ENCODE peak calls at places on chromosomes 7 and 10, in ten cellular contexts. One of them, this sample, is unnamed.

GRCh38 chr7:47691974-47692373 is 110.1 kb upstream of the TNS3 start:
- DNase-seq in chondrocyte: no peak
- DNase-seq in AG04450: no peak
- DNase-seq in uterus: no peak
- DNase-seq in BE2C: no peak
- DNase-seq in HCT116: no peak
- DNase-seq in heart right ventricle: no peak
- DNase-seq in coronary artery: no peak
- DNase-seq in astrocyte of the spinal cord: no peak
- DNase-seq in cardiac fibroblast: no peak
- DNase-seq in this sample: no peak

GRCh38 chr10:12238821-12239220 is 42.8 kb downstream of the CDC123 start:
- DNase-seq in coronary artery: no peak
- DNase-seq in astrocyte of the spinal cord: no peak
- DNase-seq in BE2C: no peak
- DNase-seq in cardiac fibroblast: no peak
- DNase-seq in AG04450: no peak
- DNase-seq in chondrocyte: no peak
- DNase-seq in HCT116: no peak
- DNase-seq in uterus: no peak
- DNase-seq in heart right ventricle: no peak
- DNase-seq in this sample: no peak

GRCh38 chr10:62626817-62627216 is 177.7 kb upstream of the ADO start:
- DNase-seq in chondrocyte: no peak
- DNase-seq in HCT116: no peak
- DNase-seq in astrocyte of the spinal cord: peak; percentile 21
- DNase-seq in BE2C: no peak
- DNase-seq in cardiac fibroblast: peak; percentile 56
- DNase-seq in AG04450: no peak
- DNase-seq in heart right ventricle: no peak
- DNase-seq in uterus: no peak
- DNase-seq in coronary artery: no peak
- DNase-seq in this sample: no peak

GRCh38 chr7:147279951-147280350 is 1163.3 kb downstream of the CNTNAP2 start:
- DNase-seq in astrocyte of the spinal cord: no peak
- DNase-seq in coronary artery: no peak
- DNase-seq in HCT116: no peak
- DNase-seq in heart right ventricle: no peak
- DNase-seq in AG04450: no peak
- DNase-seq in chondrocyte: no peak
- DNase-seq in uterus: no peak
- DNase-seq in cardiac fibroblast: no peak
- DNase-seq in BE2C: no peak
- DNase-seq in this sample: no peak

GRCh38 chr10:48247680-48248079 is 26.8 kb downstream of the FRMPD2 start:
- DNase-seq in uterus: no peak
- DNase-seq in chondrocyte: no peak
- DNase-seq in HCT116: no peak
- DNase-seq in BE2C: no peak
- DNase-seq in astrocyte of the spinal cord: no peak
- DNase-seq in AG04450: no peak
- DNase-seq in cardiac fibroblast: no peak
- DNase-seq in heart right ventricle: no peak
- DNase-seq in coronary artery: peak; percentile 26
- DNase-seq in this sample: no peak

GRCh38 chr7:87119581-87119980 is 32.7 kb upstream of the DMTF1 start:
- DNase-seq in HCT116: no peak
- DNase-seq in AG04450: no peak
- DNase-seq in uterus: no peak
- DNase-seq in BE2C: no peak
- DNase-seq in heart right ventricle: no peak
- DNase-seq in coronary artery: no peak
- DNase-seq in astrocyte of the spinal cord: no peak
- DNase-seq in chondrocyte: no peak
- DNase-seq in cardiac fibroblast: no peak
- DNase-seq in this sample: no peak

GRCh38 chr7:38659931-38660330 is 28.8 kb upstream of the AMPH start:
- DNase-seq in heart right ventricle: no peak
- DNase-seq in astrocyte of the spinal cord: no peak
- DNase-seq in cardiac fibroblast: no peak
- DNase-seq in coronary artery: no peak
- DNase-seq in AG04450: no peak
- DNase-seq in chondrocyte: no peak
- DNase-seq in BE2C: no peak
- DNase-seq in uterus: no peak
- DNase-seq in HCT116: no peak
- DNase-seq in this sample: no peak

GRCh38 chr7:27933691-27934565 is 194.0 kb downstream of the TAX1BP1 start:
- DNase-seq in astrocyte of the spinal cord: peak; percentile 91
- DNase-seq in chondrocyte: no peak
- DNase-seq in HCT116: no peak
- DNase-seq in uterus: no peak
- DNase-seq in coronary artery: no peak
- DNase-seq in cardiac fibroblast: peak; percentile 21
- DNase-seq in BE2C: no peak
- DNase-seq in AG04450: no peak
- DNase-seq in heart right ventricle: no peak
- DNase-seq in this sample: no peak

GRCh38 chr7:155254018-155254417 is 43.7 kb upstream of the INSIG1 start:
- DNase-seq in heart right ventricle: no peak
- DNase-seq in astrocyte of the spinal cord: no peak
- DNase-seq in coronary artery: no peak
- DNase-seq in uterus: no peak
- DNase-seq in cardiac fibroblast: no peak
- DNase-seq in BE2C: no peak
- DNase-seq in AG04450: no peak
- DNase-seq in HCT116: no peak
- DNase-seq in chondrocyte: no peak
- DNase-seq in this sample: no peak

GRCh38 chr10:78919111-78919966 is 149.4 kb upstream of the ZMIZ1 start:
- DNase-seq in heart right ventricle: no peak
- DNase-seq in cardiac fibroblast: no peak
- DNase-seq in uterus: no peak
- DNase-seq in HCT116: no peak
- DNase-seq in chondrocyte: no peak
- DNase-seq in astrocyte of the spinal cord: no peak
- DNase-seq in BE2C: no peak
- DNase-seq in coronary artery: no peak
- DNase-seq in AG04450: no peak
- DNase-seq in this sample: no peak

GRCh38 chr10:121683803-121684202 is 85.6 kb upstream of the FGFR2 start:
- DNase-seq in astrocyte of the spinal cord: no peak
- DNase-seq in heart right ventricle: no peak
- DNase-seq in uterus: no peak
- DNase-seq in chondrocyte: no peak
- DNase-seq in coronary artery: no peak
- DNase-seq in BE2C: peak; percentile 42
- DNase-seq in cardiac fibroblast: no peak
- DNase-seq in AG04450: no peak
- DNase-seq in HCT116: no peak
- DNase-seq in this sample: no peak

DNA sequence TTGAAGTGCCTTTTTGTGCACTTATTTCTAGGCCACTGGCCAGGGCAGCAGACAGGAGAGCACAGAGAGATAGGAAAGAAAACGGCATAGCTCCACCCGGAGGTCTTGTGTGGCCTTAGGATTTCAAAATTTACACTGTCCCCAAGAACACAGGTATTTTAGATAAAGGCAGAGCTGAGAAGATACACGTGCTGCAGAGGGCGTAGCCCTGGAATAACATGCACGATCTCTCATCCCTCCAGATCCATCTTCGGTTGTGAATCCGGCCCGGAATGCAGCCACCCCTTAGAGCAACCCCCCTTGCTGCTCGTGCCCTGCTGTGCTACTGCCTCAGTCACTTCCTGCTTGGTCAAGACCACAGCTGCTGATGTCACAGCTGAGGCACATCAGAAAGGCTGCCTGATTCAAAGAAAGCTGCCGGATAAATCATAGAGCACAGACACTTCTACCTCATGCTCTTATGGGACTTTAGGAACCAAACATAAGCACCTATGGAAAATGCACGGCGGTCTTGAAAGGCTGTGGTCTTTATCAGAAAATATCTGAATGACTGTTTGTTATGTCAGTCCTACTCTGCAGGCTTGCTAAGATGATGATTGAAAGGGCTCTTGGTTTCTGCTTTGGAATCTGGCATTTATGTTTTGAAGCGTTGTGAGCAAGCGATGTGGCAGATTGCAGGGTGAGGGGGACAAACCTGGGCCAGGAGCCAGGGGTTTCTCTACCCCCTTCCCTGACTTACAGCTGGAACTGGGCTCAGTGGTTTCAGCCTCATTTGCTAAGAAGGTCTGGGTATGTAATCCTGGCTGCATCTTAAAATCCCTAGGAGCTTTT is 152.0 kb downstream of the SVIL start:
- DNase-seq in AG04450: no peak
- DNase-seq in cardiac fibroblast: peak; percentile 75
- DNase-seq in uterus: no peak
- DNase-seq in astrocyte of the spinal cord: peak; percentile 87
- DNase-seq in BE2C: no peak
- DNase-seq in chondrocyte: no peak
- DNase-seq in coronary artery: no peak
- DNase-seq in heart right ventricle: no peak
- DNase-seq in HCT116: no peak
- DNase-seq in this sample: no peak
- TF ChIP-seq CTCF in AG04450: no peak
- TF ChIP-seq CTCF in cardiac fibroblast: no peak
- TF ChIP-seq CTCF in uterus: no peak
- TF ChIP-seq CTCF in astrocyte of the spinal cord: no peak
- TF ChIP-seq CTCF in BE2C: peak; percentile 19
- TF ChIP-seq CTCF in chondrocyte: peak; percentile 50
- TF ChIP-seq CTCF in coronary artery: no peak
- TF ChIP-seq CTCF in heart right ventricle: no peak
- TF ChIP-seq CTCF in HCT116: no peak
- TF ChIP-seq CTCF in this sample: no peak

GRCh38 chr10:93921338-93921737 is 27.6 kb downstream of the SLC35G1 start:
- DNase-seq in uterus: no peak
- DNase-seq in AG04450: no peak
- DNase-seq in chondrocyte: no peak
- DNase-seq in coronary artery: no peak
- DNase-seq in BE2C: peak; percentile 36
- DNase-seq in astrocyte of the spinal cord: no peak
- DNase-seq in HCT116: no peak
- DNase-seq in heart right ventricle: no peak
- DNase-seq in cardiac fibroblast: peak; percentile 4
- DNase-seq in this sample: peak; percentile 11
- TF ChIP-seq CTCF in uterus: no peak
- TF ChIP-seq CTCF in AG04450: peak; percentile 9
- TF ChIP-seq CTCF in chondrocyte: peak; percentile 67
- TF ChIP-seq CTCF in coronary artery: no peak
- TF ChIP-seq CTCF in BE2C: peak; percentile 55
- TF ChIP-seq CTCF in astrocyte of the spinal cord: peak; percentile 39
- TF ChIP-seq CTCF in HCT116: peak; percentile 63
- TF ChIP-seq CTCF in heart right ventricle: peak; percentile 23
- TF ChIP-seq CTCF in cardiac fibroblast: peak; percentile 31
- TF ChIP-seq CTCF in this sample: no peak

DNA sequence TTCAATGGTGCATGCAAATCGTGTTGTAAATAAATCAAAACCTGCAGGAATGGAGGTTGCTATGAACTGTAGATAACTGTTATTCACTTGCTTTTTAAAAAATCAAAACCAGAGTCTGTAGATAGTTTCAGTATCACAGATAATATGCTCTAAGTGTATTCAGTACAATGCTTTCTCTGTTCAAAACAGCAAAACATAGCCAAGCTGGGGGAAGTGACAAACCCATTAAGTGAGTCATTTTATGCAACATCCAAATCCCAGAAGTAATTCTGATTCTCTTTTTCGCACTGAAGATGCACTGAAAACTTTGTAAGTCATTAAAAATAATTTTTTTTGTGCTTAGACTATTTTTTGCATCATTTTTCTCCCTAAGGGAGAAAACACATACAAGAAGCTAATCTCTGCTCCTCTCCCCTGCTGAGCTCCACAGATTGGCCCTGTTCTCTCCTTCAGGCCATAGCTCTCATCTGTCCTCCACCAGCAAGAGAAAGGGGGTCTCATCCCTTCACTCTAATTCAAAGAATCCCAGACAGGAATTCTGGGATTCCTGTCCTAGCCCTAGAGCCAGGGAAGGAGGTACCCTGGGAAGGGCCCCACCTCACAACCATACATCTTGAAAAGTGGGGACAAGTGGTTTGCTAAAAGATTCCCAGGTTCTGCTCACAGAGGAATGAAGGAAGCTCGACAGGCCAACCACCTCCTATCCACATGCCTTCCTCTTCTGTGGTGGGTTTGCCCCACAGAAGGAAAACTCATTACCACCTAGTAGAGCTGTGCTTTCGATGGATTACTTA is 4.9 kb downstream of the PRTFDC1 start:
- DNase-seq in heart right ventricle: no peak
- DNase-seq in BE2C: no peak
- DNase-seq in uterus: no peak
- DNase-seq in HCT116: no peak
- DNase-seq in cardiac fibroblast: peak; percentile 57
- DNase-seq in coronary artery: no peak
- DNase-seq in AG04450: no peak
- DNase-seq in chondrocyte: no peak
- DNase-seq in astrocyte of the spinal cord: peak; percentile 59
- DNase-seq in this sample: no peak
- TF ChIP-seq CTCF in heart right ventricle: no peak
- TF ChIP-seq CTCF in BE2C: no peak
- TF ChIP-seq CTCF in uterus: no peak
- TF ChIP-seq CTCF in HCT116: no peak
- TF ChIP-seq CTCF in cardiac fibroblast: no peak
- TF ChIP-seq CTCF in coronary artery: no peak
- TF ChIP-seq CTCF in AG04450: no peak
- TF ChIP-seq CTCF in chondrocyte: no peak
- TF ChIP-seq CTCF in astrocyte of the spinal cord: no peak
- TF ChIP-seq CTCF in this sample: no peak

GRCh38 chr10:69742356-69742695 is 59.4 kb upstream of the COL13A1 start:
- DNase-seq in HCT116: no peak
- DNase-seq in heart right ventricle: no peak
- DNase-seq in astrocyte of the spinal cord: no peak
- DNase-seq in AG04450: no peak
- DNase-seq in BE2C: no peak
- DNase-seq in coronary artery: no peak
- DNase-seq in chondrocyte: no peak
- DNase-seq in cardiac fibroblast: peak; percentile 44
- DNase-seq in uterus: no peak
- DNase-seq in this sample: no peak

GRCh38 chr10:69741252-69741651 is 60.5 kb upstream of the COL13A1 start:
- DNase-seq in heart right ventricle: no peak
- DNase-seq in coronary artery: no peak
- DNase-seq in cardiac fibroblast: no peak
- DNase-seq in uterus: no peak
- DNase-seq in astrocyte of the spinal cord: no peak
- DNase-seq in AG04450: no peak
- DNase-seq in chondrocyte: no peak
- DNase-seq in HCT116: no peak
- DNase-seq in BE2C: no peak
- DNase-seq in this sample: no peak

GRCh38 chr10:69741671-69742355 is 59.9 kb upstream of the COL13A1 start:
- DNase-seq in HCT116: no peak
- DNase-seq in uterus: no peak
- DNase-seq in astrocyte of the spinal cord: no peak
- DNase-seq in cardiac fibroblast: no peak
- DNase-seq in BE2C: no peak
- DNase-seq in heart right ventricle: no peak
- DNase-seq in chondrocyte: no peak
- DNase-seq in coronary artery: no peak
- DNase-seq in AG04450: no peak
- DNase-seq in this sample: no peak

GRCh38 chr10:69744971-69745370 is 56.7 kb upstream of the COL13A1 start:
- DNase-seq in AG04450: no peak
- DNase-seq in cardiac fibroblast: no peak
- DNase-seq in heart right ventricle: no peak
- DNase-seq in BE2C: no peak
- DNase-seq in HCT116: no peak
- DNase-seq in astrocyte of the spinal cord: no peak
- DNase-seq in chondrocyte: no peak
- DNase-seq in uterus: no peak
- DNase-seq in coronary artery: no peak
- DNase-seq in this sample: no peak

GRCh38 chr10:69742928-69743602 is 58.6 kb upstream of the COL13A1 start:
- DNase-seq in astrocyte of the spinal cord: no peak
- DNase-seq in cardiac fibroblast: peak; percentile 51
- DNase-seq in uterus: no peak
- DNase-seq in chondrocyte: no peak
- DNase-seq in heart right ventricle: no peak
- DNase-seq in HCT116: peak; percentile 18
- DNase-seq in coronary artery: no peak
- DNase-seq in AG04450: no peak
- DNase-seq in BE2C: peak; percentile 74
- DNase-seq in this sample: peak; percentile 70
- TF ChIP-seq CTCF in astrocyte of the spinal cord: peak; percentile 69
- TF ChIP-seq CTCF in cardiac fibroblast: peak; percentile 71
- TF ChIP-seq CTCF in uterus: no peak
- TF ChIP-seq CTCF in chondrocyte: peak; percentile 77
- TF ChIP-seq CTCF in heart right ventricle: peak; percentile 44
- TF ChIP-seq CTCF in HCT116: peak; percentile 73
- TF ChIP-seq CTCF in coronary artery: no peak
- TF ChIP-seq CTCF in AG04450: peak; percentile 64
- TF ChIP-seq CTCF in BE2C: peak; percentile 74
- TF ChIP-seq CTCF in this sample: peak; percentile 62

This sample was measured in Calu3.